ENCODE peak calls at places on chromosome 18, in four cellular contexts. K, M, U and F are unnamed samples.
A peak's percentile ranks its signal among the peaks of the same experiment; 100 is the strongest.

GRCh38 chr18:36828157-36828629 is 609 bp downstream of the TPGS2 start:
- DNase-seq in K (no peak), M (peak; percentile 55), U (no peak), F (peak; percentile 36)

GRCh38 chr18:59662008-59662701 is 35.1 kb downstream of the CCBE1 start:
- DNase-seq in K (no peak), M (peak; percentile 72), U (no peak), F (no peak)

GRCh38 chr18:9735879-9736278 is 27.8 kb downstream of the RAB31 start:
- DNase-seq in K (no peak), M (no peak), U (no peak), F (no peak)

GRCh38 chr18:8803063-8803795 is 97.9 kb downstream of the MTCL1 start:
- DNase-seq in K (no peak), M (no peak), U (no peak), F (no peak)

GRCh38 chr18:38751897-38752296 is 1186.3 kb upstream of the CELF4 start:
- DNase-seq in K (no peak), M (no peak), U (no peak), F (no peak)

GRCh38 chr18:46095532-46095931 is 2.6 kb downstream of the ATP5F1A start:
- DNase-seq in K (no peak), M (no peak), U (no peak), F (no peak)

GRCh38 chr18:22691988-22692710 is 241.0 kb upstream of the RBBP8 start:
- DNase-seq in K (no peak), M (peak; percentile 95), U (no peak), F (no peak)

GRCh38 chr18:58496937-58497336 is 132.0 kb downstream of the ALPK2 start:
- DNase-seq in K (no peak), M (no peak), U (no peak), F (peak; percentile 8)

GRCh38 chr18:67386028-67386427 is 130.5 kb downstream of the DSEL start:
- DNase-seq in K (no peak), M (peak; percentile 48), U (no peak), F (no peak)

GRCh38 chr18:63882333-63883141 is 5.0 kb upstream of the SERPINB2 start:
- DNase-seq in K (no peak), M (peak; percentile 97), U (no peak), F (peak; percentile 28)

GRCh38 chr18:3207565-3207964 is 12.2 kb downstream of the MYOM1 start:
- DNase-seq in K (no peak), M (peak; percentile 20), U (no peak), F (peak; percentile 18)

GRCh38 chr18:69757733-69758132 is 189.9 kb downstream of the CD226 start:
- DNase-seq in K (no peak), M (peak; percentile 66), U (no peak), F (peak; percentile 15)

GRCh38 chr18:47772374-47773248 is 157.8 kb downstream of the SMAD2 start:
- DNase-seq in K (peak; percentile 48), M (peak; percentile 42), U (no peak), F (peak; percentile 39)

GRCh38 chr18:28176933-28177827 is at the start of gene CDH2:
- DNase-seq in K (no peak), M (peak; percentile 85), U (no peak), F (peak; percentile 66)

GRCh38 chr18:2146092-2146491 is 425.2 kb downstream of the METTL4 start:
- DNase-seq in K (no peak), M (no peak), U (no peak), F (no peak)

GRCh38 chr18:59551902-59552635 is 145.2 kb downstream of the CCBE1 start:
- DNase-seq in K (no peak), M (no peak), U (no peak), F (no peak)

GRCh38 chr18:57051019-57051418 is 95.9 kb upstream of the BOD1L2 start:
- DNase-seq in K (no peak), M (no peak), U (no peak), F (no peak)

GRCh38 chr18:57051586-57052044 is 95.3 kb upstream of the BOD1L2 start:
- DNase-seq in K (peak; percentile 44), M (no peak), U (peak; percentile 47), F (no peak)

GRCh38 chr18:57050314-57050949 is 96.5 kb upstream of the BOD1L2 start:
- DNase-seq in K (no peak), M (no peak), U (no peak), F (no peak)

GRCh38 chr18:57048859-57049258 is 98.0 kb upstream of the BOD1L2 start:
- DNase-seq in K (no peak), M (no peak), U (no peak), F (no peak)

GRCh38 chr18:57048351-57048750 is 98.5 kb upstream of the BOD1L2 start:
- DNase-seq in K (no peak), M (no peak), U (no peak), F (no peak)
- TF ChIP-seq ELK1 in K (no peak), M (no peak), U (no peak), F (no peak)

GRCh38 chr18:60693426-60693825 is 320.9 kb upstream of the MC4R start:
- DNase-seq in K (no peak), M (no peak), U (no peak), F (no peak)
- TF ChIP-seq ELK1 in K (no peak), M (no peak), U (no peak), F (no peak)

DNA sequence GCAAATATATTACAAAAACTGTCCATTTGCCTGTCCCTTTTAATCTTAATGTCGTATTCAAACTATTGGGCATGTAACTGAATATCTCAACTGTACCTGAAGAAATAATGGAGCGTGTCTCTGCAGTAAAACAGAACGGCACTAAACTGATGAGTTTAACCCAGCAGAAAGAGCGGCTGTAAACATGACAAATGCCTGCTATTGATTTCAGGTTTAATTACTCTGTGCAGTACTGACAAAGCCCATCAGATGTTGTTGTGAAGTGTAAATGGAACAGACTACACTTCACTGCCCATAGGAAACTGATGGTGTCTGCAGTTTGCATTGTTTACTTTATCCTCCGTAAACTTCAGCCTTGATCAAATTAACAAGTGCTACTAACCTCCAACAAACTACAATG is 316.7 kb downstream of the CCDC178 start:
- DNase-seq in K (no peak), M (no peak), U (no peak), F (no peak)
- TF ChIP-seq ELK1 in K (no peak), M (no peak), U (no peak), F (no peak)

GRCh38 chr18:79317718-79318117 is 78.0 kb upstream of the NFATC1 start:
- DNase-seq in K (no peak), M (no peak), U (no peak), F (no peak)
- TF ChIP-seq ELK1 in K (no peak), M (no peak), U (no peak), F (no peak)

GRCh38 chr18:80109676-80110078 is 615 bp downstream of the ADNP2 start:
- DNase-seq in K (no peak), M (peak; percentile 31), U (no peak), F (peak; percentile 26)

GRCh38 chr18:80108739-80109675 is at the start of gene ADNP2:
- DNase-seq in K (peak; percentile 90), M (peak; percentile 96), U (peak; percentile 75), F (peak; percentile 97)

GRCh38 chr18:80106482-80107051 is 2.5 kb upstream of the ADNP2 start:
- DNase-seq in K (no peak), M (peak; percentile 22), U (no peak), F (no peak)

GRCh38 chr18:80107396-80107795 is 1.7 kb upstream of the ADNP2 start:
- DNase-seq in K (no peak), M (no peak), U (no peak), F (no peak)

GRCh38 chr18:80108122-80108536 is 933 bp upstream of the ADNP2 start:
- DNase-seq in K (no peak), M (no peak), U (no peak), F (no peak)
- TF ChIP-seq ELK1 in K (no peak), M (no peak), U (no peak), F (no peak)

GRCh38 chr18:41617592-41617991 is 337.4 kb upstream of the PIK3C3 start:
- DNase-seq in K (no peak), M (no peak), U (no peak), F (no peak)
- TF ChIP-seq ELK1 in K (no peak), M (no peak), U (no peak), F (no peak)

GRCh38 chr18:11147962-11148654 is 1.3 kb downstream of the PIEZO2 start:
- DNase-seq in K (no peak), M (no peak), U (no peak), F (no peak)

GRCh38 chr18:11146947-11147345 is 2.4 kb downstream of the PIEZO2 start:
- DNase-seq in K (no peak), M (no peak), U (no peak), F (no peak)

GRCh38 chr18:11145413-11146191 is 3.8 kb downstream of the PIEZO2 start:
- DNase-seq in K (no peak), M (no peak), U (no peak), F (no peak)

GRCh38 chr18:11147371-11147860 is 2.0 kb downstream of the PIEZO2 start:
- DNase-seq in K (no peak), M (no peak), U (no peak), F (no peak)

GRCh38 chr18:11146238-11146946 is 3.0 kb downstream of the PIEZO2 start:
- DNase-seq in K (no peak), M (no peak), U (no peak), F (no peak)
- TF ChIP-seq ELK1 in K (no peak), M (no peak), U (no peak), F (no peak)